ENCODE peak calls at places on chromosomes 5 and 9, in four cellular contexts. One of them, this sample, is unnamed.

GRCh38 chr5:167280111-167280510 is 1011.3 kb upstream of the WWC1 start:
- DNase-seq in stimulated activated CD4-positive, alpha-beta T cell treated with anti-CD3 and anti-CD28 coated beads, Interleukin-4, amount 100 ng/mL, for 48 hours: no peak
- DNase-seq in GM23248: no peak
- DNase-seq in islet precursor cell: no peak
- DNase-seq in this sample: no peak

GRCh38 chr5:32836176-32836575 is 125.1 kb downstream of the NPR3 start:
- DNase-seq in stimulated activated CD4-positive, alpha-beta T cell treated with anti-CD3 and anti-CD28 coated beads, Interleukin-4, amount 100 ng/mL, for 48 hours: no peak
- DNase-seq in GM23248: peak; percentile 39
- DNase-seq in islet precursor cell: no peak
- DNase-seq in this sample: no peak

GRCh38 chr9:127805620-127806019 is 2.9 kb downstream of the FPGS start:
- DNase-seq in stimulated activated CD4-positive, alpha-beta T cell treated with anti-CD3 and anti-CD28 coated beads, Interleukin-4, amount 100 ng/mL, for 48 hours: peak; percentile 31
- DNase-seq in GM23248: peak; percentile 54
- DNase-seq in islet precursor cell: peak; percentile 82
- DNase-seq in this sample: no peak

GRCh38 chr9:127114606-127115005 is 7.8 kb downstream of the ANGPTL2 start:
- DNase-seq in stimulated activated CD4-positive, alpha-beta T cell treated with anti-CD3 and anti-CD28 coated beads, Interleukin-4, amount 100 ng/mL, for 48 hours: no peak
- DNase-seq in GM23248: no peak
- DNase-seq in islet precursor cell: no peak
- DNase-seq in this sample: no peak

GRCh38 chr9:74100042-74100441 is 397.1 kb upstream of the RORB start:
- DNase-seq in stimulated activated CD4-positive, alpha-beta T cell treated with anti-CD3 and anti-CD28 coated beads, Interleukin-4, amount 100 ng/mL, for 48 hours: no peak
- DNase-seq in GM23248: no peak
- DNase-seq in islet precursor cell: no peak
- DNase-seq in this sample: no peak

GRCh38 chr9:22147818-22148573 is 138.9 kb upstream of the CDKN2B start:
- DNase-seq in stimulated activated CD4-positive, alpha-beta T cell treated with anti-CD3 and anti-CD28 coated beads, Interleukin-4, amount 100 ng/mL, for 48 hours: no peak
- DNase-seq in GM23248: peak; percentile 82
- DNase-seq in islet precursor cell: peak; percentile 82
- DNase-seq in this sample: no peak

GRCh38 chr5:78908173-78908901 is 76.8 kb downstream of the ARSB start:
- DNase-seq in stimulated activated CD4-positive, alpha-beta T cell treated with anti-CD3 and anti-CD28 coated beads, Interleukin-4, amount 100 ng/mL, for 48 hours: no peak
- DNase-seq in GM23248: peak; percentile 55
- DNase-seq in islet precursor cell: peak; percentile 94
- DNase-seq in this sample: no peak

GRCh38 chr9:81028504-81028903 is 660.8 kb downstream of the TLE1 start:
- DNase-seq in stimulated activated CD4-positive, alpha-beta T cell treated with anti-CD3 and anti-CD28 coated beads, Interleukin-4, amount 100 ng/mL, for 48 hours: no peak
- DNase-seq in GM23248: peak; percentile 91
- DNase-seq in islet precursor cell: peak; percentile 84
- DNase-seq in this sample: no peak

GRCh38 chr9:127778280-127779135 is at the start of gene SH2D3C:
- DNase-seq in stimulated activated CD4-positive, alpha-beta T cell treated with anti-CD3 and anti-CD28 coated beads, Interleukin-4, amount 100 ng/mL, for 48 hours: no peak
- DNase-seq in GM23248: no peak
- DNase-seq in islet precursor cell: no peak
- DNase-seq in this sample: no peak

GRCh38 chr5:33892419-33893151 is 795 bp upstream of the ADAMTS12 start:
- DNase-seq in stimulated activated CD4-positive, alpha-beta T cell treated with anti-CD3 and anti-CD28 coated beads, Interleukin-4, amount 100 ng/mL, for 48 hours: no peak
- DNase-seq in GM23248: peak; percentile 93
- DNase-seq in islet precursor cell: peak; percentile 84
- DNase-seq in this sample: no peak

GRCh38 chr5:154400678-154401077 is 45.1 kb upstream of the SAP30L start:
- DNase-seq in stimulated activated CD4-positive, alpha-beta T cell treated with anti-CD3 and anti-CD28 coated beads, Interleukin-4, amount 100 ng/mL, for 48 hours: no peak
- DNase-seq in GM23248: no peak
- DNase-seq in islet precursor cell: no peak
- DNase-seq in this sample: no peak

GRCh38 chr5:133369161-133369783 is 243.1 kb downstream of the FSTL4 start:
- DNase-seq in stimulated activated CD4-positive, alpha-beta T cell treated with anti-CD3 and anti-CD28 coated beads, Interleukin-4, amount 100 ng/mL, for 48 hours: no peak
- DNase-seq in GM23248: no peak
- DNase-seq in islet precursor cell: no peak
- DNase-seq in this sample: no peak

GRCh38 chr9:112226091-112226490 is 51.0 kb upstream of the SUSD1 start:
- DNase-seq in stimulated activated CD4-positive, alpha-beta T cell treated with anti-CD3 and anti-CD28 coated beads, Interleukin-4, amount 100 ng/mL, for 48 hours: no peak
- DNase-seq in GM23248: no peak
- DNase-seq in islet precursor cell: no peak
- DNase-seq in this sample: no peak

GRCh38 chr5:80688648-80689420 is 34.1 kb upstream of the DHFR start:
- DNase-seq in stimulated activated CD4-positive, alpha-beta T cell treated with anti-CD3 and anti-CD28 coated beads, Interleukin-4, amount 100 ng/mL, for 48 hours: no peak
- DNase-seq in GM23248: peak; percentile 5
- DNase-seq in islet precursor cell: no peak
- DNase-seq in this sample: no peak

GRCh38 chr5:95823738-95824609 is 1.4 kb upstream of the GLRX start:
- DNase-seq in stimulated activated CD4-positive, alpha-beta T cell treated with anti-CD3 and anti-CD28 coated beads, Interleukin-4, amount 100 ng/mL, for 48 hours: no peak
- DNase-seq in GM23248: peak; percentile 99
- DNase-seq in islet precursor cell: peak; percentile 82
- DNase-seq in this sample: no peak

GRCh38 chr9:123089790-123090189 is 56.3 kb downstream of the GPR21 start:
- DNase-seq in stimulated activated CD4-positive, alpha-beta T cell treated with anti-CD3 and anti-CD28 coated beads, Interleukin-4, amount 100 ng/mL, for 48 hours: no peak
- DNase-seq in GM23248: no peak
- DNase-seq in islet precursor cell: no peak
- DNase-seq in this sample: no peak

GRCh38 chr9:85416720-85417119 is 325.0 kb downstream of the AGTPBP1 start:
- DNase-seq in stimulated activated CD4-positive, alpha-beta T cell treated with anti-CD3 and anti-CD28 coated beads, Interleukin-4, amount 100 ng/mL, for 48 hours: no peak
- DNase-seq in GM23248: no peak
- DNase-seq in islet precursor cell: no peak
- DNase-seq in this sample: no peak

This sample was measured in progenitor cell of endocrine pancreas.